ENCODE peak calls at places on chromosomes 13 and 19, in five cellular contexts. C, E, D, I and V are unnamed samples. For H3K9me3, the result is how much of the 10 kb centered on the place peaks cover.

GRCh38 chr13:108345016-108345415 is 75.5 kb downstream of the TNFSF13B start:
- DNase-seq in E (no peak), C (no peak), I (no peak), D (no peak), V (no peak)

GRCh38 chr13:98405107-98405571 is 171.8 kb downstream of the STK24 start:
- DNase-seq in E (no peak), C (no peak), D (no peak), I (peak), V (no peak)

GRCh38 chr19:17739121-17739875 is 12.0 kb upstream of the FCHO1 start:
- DNase-seq in C (no peak), I (no peak), E (no peak), D (peak), V (no peak)

GRCh38 chr13:112894423-112894672 is 74.7 kb upstream of the MCF2L start:
- DNase-seq in I (no peak), C (no peak), D (no peak), E (no peak), V (no peak)

GRCh38 chr19:1273263-1274041 is 1.9 kb upstream of the FAM174C start:
- DNase-seq in I (no peak), E (no peak), C (no peak), D (no peak), V (no peak)

GRCh38 chr13:98890920-98891319 is 86.9 kb downstream of the DOCK9 start:
- DNase-seq in I (no peak), D (no peak), C (no peak), E (no peak), V (no peak)

GRCh38 chr19:49469828-49470614 is 4.0 kb upstream of the FLT3LG start:
- DNase-seq in I (no peak), D (no peak), E (no peak), C (no peak), V (peak)

GRCh38 chr13:94160875-94161274 is 318.6 kb downstream of the DCT start:
- DNase-seq in E (no peak), D (no peak), C (no peak), I (no peak), V (no peak)

GRCh38 chr13:44052843-44053607 is 173.3 kb downstream of the LACC1 start:
- DNase-seq in C (peak), I (peak), D (no peak), E (no peak), V (peak)

GRCh38 chr19:40286674-40287421 is 1.7 kb upstream of the AKT2 start:
- DNase-seq in I (no peak), E (no peak), D (no peak), C (no peak), V (no peak)
- H3K27ac ChIP-seq in I (peak), E (peak), D (peak), C (peak), V (no peak)

GRCh38 chr19:36574762-36575161 is 1.7 kb upstream of the ZNF529 start:
- DNase-seq in D (no peak), C (no peak), I (no peak), E (no peak), V (no peak)
- H3K4me3 ChIP-seq in D (no peak), C (no peak), I (peak), E (no peak), V (no peak)

DNA sequence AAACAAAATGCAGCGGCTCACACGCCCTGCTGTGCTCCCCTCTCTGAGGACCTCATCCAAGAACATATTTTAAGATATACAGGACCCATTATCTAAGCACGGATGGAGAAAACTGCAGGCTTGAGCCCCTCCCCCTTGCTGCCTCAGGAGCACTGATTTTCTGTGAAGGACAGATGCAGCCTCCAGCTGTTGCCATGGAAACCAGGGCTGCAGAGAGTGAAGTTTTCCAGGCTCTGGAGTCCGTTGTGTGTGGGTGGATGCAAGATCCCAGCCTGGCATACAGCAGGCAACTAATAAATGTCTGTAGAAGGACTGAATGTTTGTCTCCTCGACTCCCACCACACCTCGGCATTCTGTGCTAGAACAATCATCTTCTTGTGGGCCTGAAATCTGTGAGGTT is 105.6 kb upstream of the PEG3 start:
- DNase-seq in C (no peak), I (no peak), D (no peak), E (no peak), V (no peak)
- H3K9me3 ChIP-seq in C (under half), I (under half), D (under half), E (half or more), V (under half)

DNA sequence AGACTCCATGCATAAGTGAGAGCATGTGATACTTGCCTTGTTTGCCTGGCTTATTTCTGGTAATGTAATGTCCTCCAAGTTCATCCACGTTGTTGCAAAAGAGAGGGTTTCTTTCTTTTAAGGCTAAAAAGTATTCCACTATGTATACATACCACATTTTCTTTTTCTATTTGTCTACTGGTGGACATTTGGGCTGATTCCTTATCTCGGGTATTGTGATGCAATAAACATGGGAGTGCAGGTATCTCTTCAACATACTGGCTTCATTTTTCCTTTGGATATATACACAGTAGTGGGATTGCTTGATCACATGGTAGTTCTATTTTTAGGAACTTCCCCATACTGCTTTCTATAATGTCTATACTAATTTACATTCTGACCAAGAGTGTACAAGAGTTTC is 49.6 kb upstream of the EBPL start:
- DNase-seq in I (no peak), D (no peak), E (no peak), C (no peak), V (no peak)
- H3K27ac ChIP-seq in I (peak), D (no peak), E (no peak), C (no peak), V (no peak)

DNA sequence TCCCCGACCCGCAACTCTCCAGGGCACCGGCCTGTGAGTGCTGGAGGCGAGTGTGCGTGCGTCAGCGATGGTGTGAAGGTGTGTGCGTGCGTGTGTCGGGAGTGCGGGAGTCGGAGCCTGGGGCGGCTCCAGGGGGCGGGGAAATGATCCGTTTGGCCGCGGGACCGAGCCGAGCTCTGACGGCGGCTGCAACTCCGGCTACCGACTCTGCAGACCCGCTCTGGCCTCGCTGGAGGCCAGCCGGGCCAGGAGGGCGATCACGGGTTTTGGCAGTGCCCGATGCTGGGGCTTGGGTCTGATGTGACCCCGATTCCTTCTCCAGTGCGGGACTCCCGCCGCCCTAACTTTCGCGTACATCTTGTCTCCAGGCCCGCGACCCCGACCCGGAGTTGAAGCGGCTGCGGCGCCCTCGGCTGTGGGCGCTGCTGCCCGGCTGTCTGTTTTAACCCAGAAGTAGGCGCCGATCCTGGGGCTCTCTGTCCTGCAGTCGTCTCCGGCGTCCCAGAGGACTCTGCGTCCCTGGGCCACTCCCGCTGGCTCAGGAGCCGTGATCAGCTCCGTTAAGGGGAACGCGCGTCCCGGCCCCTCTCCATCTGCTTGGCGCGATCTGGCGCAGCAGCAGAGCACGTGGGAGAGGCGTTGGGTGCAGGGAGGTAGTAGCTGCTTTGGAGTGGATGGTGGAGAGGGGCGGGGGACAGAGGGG is 1.2 kb downstream of the CHST8 start:
- DNase-seq in I (no peak), D (no peak), C (no peak), E (no peak), V (no peak)
- H3K4me3 ChIP-seq in I (no peak), D (peak), C (no peak), E (peak), V (peak)

GRCh38 chr19:9407827-9408226 is 27.5 kb downstream of the ZNF266 start:
- DNase-seq in I (no peak), D (no peak), E (no peak), C (no peak), V (no peak)

GRCh38 chr19:9406798-9407352 is 28.5 kb downstream of the ZNF266 start:
- DNase-seq in E (peak), D (peak), I (no peak), C (peak), V (peak)
- H3K9me3 ChIP-seq in E (half or more), D (half or more), I (under half), C (under half), V (under half)

DNA sequence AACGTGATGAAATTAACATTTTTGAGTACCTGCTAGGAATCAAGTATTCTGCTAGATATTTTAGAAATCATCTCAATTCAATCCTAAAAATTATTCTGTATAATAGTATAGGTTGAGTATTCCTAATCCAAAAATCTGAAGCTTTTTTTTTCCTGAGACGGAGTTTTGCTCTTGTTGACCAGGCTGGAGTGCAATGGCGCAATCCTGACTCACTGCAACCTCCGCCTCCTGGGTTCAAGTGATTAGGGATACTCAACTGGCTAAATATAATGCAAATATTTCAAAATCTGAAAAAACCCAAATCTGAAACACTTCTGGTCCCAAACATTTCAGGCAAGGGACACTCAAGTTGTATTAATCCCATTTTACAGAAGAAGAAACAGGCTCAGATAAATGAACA is 17.2 kb upstream of the USPL1 start:
- DNase-seq in I (no peak), D (no peak), C (no peak), E (no peak), V (no peak)
- H3K27ac ChIP-seq in I (no peak), D (no peak), C (no peak), E (no peak), V (no peak)

GRCh38 chr13:114279770-114280169 is 1.6 kb upstream of the UPF3A start:
- DNase-seq in D (no peak), I (no peak), E (no peak), C (no peak), V (no peak)
- H3K4me3 ChIP-seq in D (no peak), I (no peak), E (no peak), C (no peak), V (no peak)

GRCh38 chr13:111539252-111539651 is 218.8 kb downstream of the TEX29 start:
- DNase-seq in C (no peak), E (no peak), I (no peak), D (no peak), V (no peak)
- H3K9me3 ChIP-seq in C (under half), E (under half), I (under half), D (under half), V (under half)

GRCh38 chr13:48749699-48750473 is 96.2 kb downstream of the CYSLTR2 start:
- DNase-seq in I (peak), C (peak), D (peak), E (peak), V (peak)
- H3K27ac ChIP-seq in I (peak), C (peak), D (peak), E (peak), V (peak)